ENCODE peak calls at places on chromosome 16, in four cellular contexts. V is body of pancreas, R is HAP-1, X is BE2C. K is an unnamed sample.

GRCh38 chr16:73420244-73421040 is 372.5 kb upstream of the ZFHX3 start:
- DNase-seq in R (no peak), X (no peak), V (no peak), K (no peak)

GRCh38 chr16:3112881-3113574 is 642 bp downstream of the ZNF205 start:
- DNase-seq in X (no peak), R (no peak), V (no peak), K (no peak)

GRCh38 chr16:83619381-83620150 is 188.2 kb upstream of the HSBP1 start:
- DNase-seq in R (no peak), V (no peak), X (no peak), K (no peak)

GRCh38 chr16:2815299-2815771 is 1.7 kb upstream of the PRSS21 start:
- DNase-seq in V (no peak), R (no peak), X (no peak), K (no peak)

GRCh38 chr16:11791144-11791828 is 5.8 kb downstream of the ZC3H7A start:
- DNase-seq in X (no peak), V (no peak), R (no peak), K (no peak)

GRCh38 chr16:624522-625401 is 6.0 kb upstream of the WFIKKN1 start:
- DNase-seq in V (no peak), R (no peak), X (peak; percentile 18), K (no peak)

GRCh38 chr16:54936979-54937672 is 6.5 kb downstream of the IRX5 start:
- DNase-seq in R (no peak), V (no peak), X (no peak), K (no peak)

GRCh38 chr16:53848950-53849349 is 145.0 kb downstream of the FTO start:
- DNase-seq in R (no peak), X (no peak), V (no peak), K (no peak)

GRCh38 chr16:56093055-56093454 is 98.2 kb upstream of the GNAO1 start:
- DNase-seq in V (no peak), R (no peak), X (no peak), K (no peak)

GRCh38 chr16:1632638-1632970 is 20.4 kb downstream of the CRAMP1 start:
- DNase-seq in R (no peak), V (no peak), X (no peak), K (no peak)

GRCh38 chr16:11232852-11233726 is 22.9 kb downstream of the SOCS1 start:
- DNase-seq in V (peak; percentile 51), R (no peak), X (no peak), K (peak; percentile 50)

GRCh38 chr16:10339777-10340752 is 45.8 kb upstream of the ATF7IP2 start:
- DNase-seq in R (no peak), X (no peak), V (no peak), K (no peak)

GRCh38 chr16:81707411-81708321 is 71.4 kb upstream of the PLCG2 start:
- DNase-seq in R (no peak), V (peak; percentile 81), X (no peak), K (peak; percentile 93)

GRCh38 chr16:77353587-77354263 is 81.1 kb downstream of the ADAMTS18 start:
- DNase-seq in R (no peak), V (no peak), X (no peak), K (no peak)

GRCh38 chr16:12461201-12461600 is 342.5 kb downstream of the CPPED1 start:
- DNase-seq in R (no peak), X (no peak), V (no peak), K (no peak)

GRCh38 chr16:66250686-66251405 is 115.6 kb upstream of the CDH5 start:
- DNase-seq in V (peak; percentile 28), R (no peak), X (no peak), K (peak; percentile 48)

GRCh38 chr16:55001931-55002330 is 71.3 kb downstream of the IRX5 start:
- DNase-seq in V (no peak), R (no peak), X (no peak), K (no peak)

GRCh38 chr16:11276143-11276879 is at the start of gene PRM2:
- DNase-seq in R (no peak), V (no peak), X (no peak), K (no peak)

GRCh38 chr16:29757950-29758466 is 12.2 kb upstream of the C16orf54 start:
- DNase-seq in V (no peak), X (no peak), R (no peak), K (no peak)

GRCh38 chr16:72739577-72739976 is 308.4 kb downstream of the ZFHX3 start:
- DNase-seq in V (no peak), X (no peak), R (no peak), K (no peak)

GRCh38 chr16:11792404-11793260 is 4.4 kb downstream of the ZC3H7A start:
- DNase-seq in X (peak; percentile 46), R (no peak), V (peak; percentile 88), K (peak; percentile 67)

GRCh38 chr16:81035975-81036750 is 521 bp downstream of the ATMIN start:
- DNase-seq in X (peak; percentile 37), V (peak; percentile 37), R (peak; percentile 47), K (peak; percentile 27)

GRCh38 chr16:11094838-11095565 is 150.6 kb downstream of the CLEC16A start:
- DNase-seq in X (no peak), R (no peak), V (no peak), K (no peak)

GRCh38 chr16:51636913-51637743 is 486.1 kb upstream of the SALL1 start:
- DNase-seq in X (no peak), V (no peak), R (peak; percentile 7), K (no peak)

GRCh38 chr16:84454611-84455010 is 49.8 kb downstream of the MEAK7 start:
- DNase-seq in R (no peak), V (no peak), X (no peak), K (no peak)

GRCh38 chr16:28300327-28300726 is 8.0 kb downstream of the SBK1 start:
- DNase-seq in R (no peak), X (no peak), V (no peak), K (no peak)

GRCh38 chr16:89900885-89901284 is 17.8 kb upstream of the MC1R start:
- DNase-seq in R (no peak), X (no peak), V (no peak), K (no peak)

GRCh38 chr16:694187-694862 is 4.1 kb upstream of the WDR24 start:
- DNase-seq in V (no peak), R (no peak), X (no peak), K (no peak)

DNA sequence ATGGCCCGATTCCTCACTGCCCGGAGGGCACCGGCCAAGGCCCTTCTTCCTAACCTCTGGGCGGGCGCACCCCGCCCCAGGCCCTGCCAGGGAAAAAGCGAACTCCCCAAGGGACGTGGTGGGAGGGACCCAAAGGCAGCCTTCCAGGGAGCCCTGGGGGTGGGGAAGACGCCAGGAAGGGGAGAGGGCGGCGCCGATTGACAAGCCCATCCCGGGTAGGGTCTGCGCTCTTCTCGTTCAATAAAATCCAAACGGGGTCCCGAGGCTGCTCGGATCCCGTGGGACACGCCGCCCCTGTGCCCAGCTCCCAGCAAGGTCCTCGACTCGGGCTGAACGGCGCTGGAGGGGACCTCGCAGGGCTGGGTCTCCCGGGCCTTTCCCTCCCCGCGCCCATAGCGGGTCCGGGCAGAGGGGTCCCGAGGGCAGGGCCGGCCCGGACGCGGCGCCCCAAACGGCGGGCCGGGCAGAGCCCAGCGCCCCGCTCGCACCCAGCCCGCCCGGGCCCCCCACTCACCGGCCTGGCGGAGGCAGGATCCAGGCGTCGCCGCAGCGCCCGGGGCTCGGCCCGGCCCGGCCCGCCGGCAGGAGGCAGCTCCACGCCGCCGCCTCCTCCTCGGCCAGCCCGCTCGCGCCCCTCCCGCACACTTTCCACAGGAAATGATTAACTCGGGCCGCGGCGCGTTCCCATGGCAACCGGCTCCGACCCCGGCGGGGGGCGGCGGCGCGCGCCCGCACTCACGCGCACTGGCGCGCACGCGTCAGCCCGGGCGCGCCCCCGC is at the start of gene KIFC3:
- DNase-seq in R (peak; percentile 84), V (peak; percentile 86), X (peak; percentile 85), K (peak; percentile 69)
- H3K4me1 ChIP-seq in R (peaks cover 6% of the 10 kb centered on the region), V (peaks cover 77% of the 10 kb centered on the region), X (peaks cover 22% of the 10 kb centered on the region), K (peaks cover 9% of the 10 kb centered on the region)

DNA sequence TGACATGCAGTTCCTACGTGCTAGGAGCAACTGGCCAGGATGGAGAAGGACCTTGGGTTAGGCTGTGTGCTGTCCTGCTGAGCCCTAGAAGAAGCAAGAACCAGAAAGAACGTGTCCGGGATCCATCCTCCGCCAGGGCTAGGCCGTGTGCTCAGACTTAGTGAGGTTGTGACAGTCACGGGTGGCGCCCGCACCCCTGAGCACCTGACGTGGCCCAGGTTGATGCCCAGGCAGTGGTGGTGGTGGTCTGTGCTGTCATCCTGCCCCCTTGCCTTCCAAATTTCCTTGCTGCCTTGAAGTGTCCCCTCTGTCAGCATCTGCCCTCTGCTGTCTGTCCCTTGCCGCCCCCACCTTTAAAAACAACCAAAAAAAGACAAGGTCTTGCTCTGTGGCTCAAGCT is 4.2 kb upstream of the GSE1 start:
- DNase-seq in V (no peak), R (no peak), X (no peak), K (no peak)
- H3K4me1 ChIP-seq in V (peaks cover 72% of the 10 kb centered on the region), R (peaks cover 30% of the 10 kb centered on the region), X (peaks cover 45% of the 10 kb centered on the region), K (peaks cover 29% of the 10 kb centered on the region)

DNA sequence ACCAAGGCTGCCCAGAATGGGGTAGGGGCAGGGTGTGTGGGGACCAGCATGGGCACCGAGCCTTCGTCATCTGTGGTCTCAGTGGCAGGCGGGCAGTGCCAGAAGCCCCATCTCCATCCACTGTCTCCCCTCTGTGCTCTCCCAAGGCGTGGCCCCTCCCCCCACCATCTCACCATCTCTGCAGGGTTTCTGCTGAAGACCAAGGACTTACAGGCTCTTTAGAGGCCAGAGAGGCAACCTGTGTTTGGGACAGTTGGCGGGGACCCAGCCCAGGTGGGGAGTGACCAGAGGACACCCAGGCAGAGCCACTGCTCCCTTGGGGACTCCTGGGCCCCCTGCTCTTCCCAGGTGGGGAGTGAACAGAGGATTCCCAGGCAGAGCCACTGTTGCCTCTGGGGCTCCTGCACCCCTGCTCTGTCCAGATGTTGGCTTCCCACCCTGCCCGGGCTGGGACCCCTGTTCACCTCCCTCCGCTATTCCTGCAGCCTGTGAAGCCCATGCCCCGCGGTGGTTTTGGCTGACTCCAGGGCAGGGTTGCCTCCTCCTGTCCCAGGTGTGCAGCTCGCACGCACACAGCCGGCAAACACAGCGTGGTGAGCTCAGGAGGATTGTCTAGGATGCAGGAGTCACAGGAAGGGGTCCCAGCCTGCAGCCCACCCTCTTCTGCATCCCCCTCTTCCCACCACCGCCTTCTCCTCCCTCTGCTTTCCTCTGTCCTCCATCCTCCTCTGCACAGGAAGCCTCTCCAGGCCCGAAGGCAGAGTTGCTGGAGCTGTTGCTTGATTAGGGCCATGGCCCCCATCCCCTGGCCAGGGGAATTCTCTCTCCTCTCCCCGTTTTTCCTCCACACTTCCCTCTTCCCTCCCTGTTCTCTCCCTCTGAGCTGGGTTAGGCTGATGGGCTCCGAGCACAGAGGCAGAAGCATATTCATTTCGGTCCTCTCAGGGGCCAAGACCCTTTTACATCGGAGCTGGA is 45.0 kb downstream of the SLC7A5 start:
- DNase-seq in R (no peak), X (peak; percentile 19), V (no peak), K (no peak)
- H3K4me1 ChIP-seq in R (peaks cover 20% of the 10 kb centered on the region), X (peaks cover 10% of the 10 kb centered on the region), V (no peaks in the 10 kb centered on the region), K (no peaks in the 10 kb centered on the region)

GRCh38 chr16:67549240-67549639 is 13.1 kb upstream of the CTCF start:
- DNase-seq in X (no peak), R (no peak), V (no peak), K (no peak)

GRCh38 chr16:67549936-67550335 is 12.4 kb upstream of the CTCF start:
- DNase-seq in X (no peak), V (no peak), R (no peak), K (no peak)

GRCh38 chr16:67551972-67552371 is 10.4 kb upstream of the CTCF start:
- DNase-seq in V (no peak), X (no peak), R (no peak), K (no peak)

GRCh38 chr16:67552476-67552875 is 9.8 kb upstream of the CTCF start:
- DNase-seq in V (peak; percentile 48), R (no peak), X (no peak), K (peak; percentile 19)

DNA sequence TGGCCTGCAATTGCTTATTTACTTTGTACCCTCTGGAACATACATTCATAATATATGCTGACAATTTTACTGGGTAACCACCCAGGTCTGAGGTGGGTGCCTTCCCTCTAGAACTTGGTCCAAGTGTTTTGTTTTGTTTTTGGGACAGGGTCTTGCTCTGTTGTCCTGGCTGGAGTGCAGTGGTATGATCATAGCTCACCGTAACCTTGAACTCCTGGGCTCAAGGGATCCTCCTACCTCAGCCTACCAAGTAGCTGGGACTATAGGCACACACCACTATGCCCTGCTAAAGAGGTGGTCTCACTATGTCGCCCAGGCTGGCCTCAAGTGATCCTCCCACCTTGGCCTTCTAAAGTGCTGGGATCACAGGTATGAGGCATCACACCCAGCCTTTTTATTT is 11.2 kb upstream of the CTCF start:
- DNase-seq in X (no peak), V (no peak), R (no peak), K (no peak)
- H3K4me1 ChIP-seq in X (peaks cover 5% of the 10 kb centered on the region), V (peaks cover 28% of the 10 kb centered on the region), R (no peaks in the 10 kb centered on the region), K (peaks cover 5% of the 10 kb centered on the region)

K was measured in colonic mucosa.